ENCODE peak calls at places on chromosomes 6 and 20, in five cellular contexts. K is cardiac muscle cell; Y is tibial artery; B is MM.1S; H is naive thymus-derived CD4-positive, alpha-beta T cell. D is an unnamed sample. For H3K27me3, the result is how much of the 10 kb centered on the place peaks cover.

GRCh38 chr6:36947570-36948351 is 6.8 kb upstream of the PI16 start:
- DNase-seq in H (no peak), Y (no peak), K (no peak), B (no peak), D (no peak)

GRCh38 chr6:14224359-14225103 is 107.0 kb downstream of the CD83 start:
- DNase-seq in H (no peak), K (no peak), Y (no peak), B (no peak), D (no peak)

GRCh38 chr20:59149678-59150504 is 13.7 kb upstream of the ZNF831 start:
- DNase-seq in K (no peak), B (no peak), H (peak), Y (no peak), D (peak)

GRCh38 chr6:125107896-125108295 is 45.7 kb upstream of the TPD52L1 start:
- DNase-seq in K (no peak), Y (no peak), H (no peak), B (no peak), D (no peak)

GRCh38 chr20:50821994-50822393 is 27.1 kb downstream of the BCAS4 start:
- DNase-seq in K (no peak), H (no peak), B (no peak), Y (no peak), D (no peak)

GRCh38 chr20:49281059-49281912 is 3.4 kb upstream of the ZNFX1 start:
- DNase-seq in B (no peak), H (no peak), Y (no peak), K (peak), D (peak)

GRCh38 chr20:8431538-8432434 is 299.7 kb downstream of the PLCB1 start:
- DNase-seq in Y (no peak), H (no peak), K (peak), B (no peak), D (peak)

GRCh38 chr20:10536531-10536930 is 101.4 kb downstream of the SLX4IP start:
- DNase-seq in B (peak), K (peak), Y (no peak), H (no peak), D (peak)

GRCh38 chr6:33794910-33795615 is 6.1 kb upstream of the LEMD2 start:
- DNase-seq in H (no peak), Y (no peak), B (no peak), K (no peak), D (peak)

GRCh38 chr6:108576724-108577123 is 16.0 kb downstream of the FOXO3 start:
- DNase-seq in H (no peak), Y (no peak), K (peak), B (peak), D (no peak)

GRCh38 chr6:29841030-29841429 is 13.4 kb downstream of the HLA-G start:
- DNase-seq in Y (no peak), K (no peak), H (no peak), B (no peak), D (no peak)

GRCh38 chr6:29845405-29846006 is 17.9 kb downstream of the HLA-G start:
- DNase-seq in K (no peak), H (peak), B (no peak), Y (no peak), D (peak)

GRCh38 chr6:29834564-29835436 is 7.2 kb downstream of the HLA-G start:
- DNase-seq in K (peak), Y (no peak), H (peak), B (no peak), D (no peak)

GRCh38 chr6:29839917-29840316 is 12.3 kb downstream of the HLA-G start:
- DNase-seq in Y (no peak), H (no peak), B (no peak), K (no peak), D (no peak)
- H3K4me3 ChIP-seq in Y (no peak), H (no peak), B (no peak), K (no peak), D (no peak)

GRCh38 chr6:159174263-159174974 is 5.2 kb downstream of the FNDC1 start:
- DNase-seq in K (peak), Y (peak), H (peak), B (peak), D (peak)
- H3K27me3 ChIP-seq in K (half or more), Y (under half), H (under half), B (under half), D (under half)

GRCh38 chr6:140043762-140044378 is 669.4 kb upstream of the CITED2 start:
- DNase-seq in B (no peak), H (no peak), Y (no peak), K (no peak), D (no peak)

GRCh38 chr6:140045116-140045515 is 670.7 kb upstream of the CITED2 start:
- DNase-seq in B (no peak), K (no peak), H (no peak), Y (no peak), D (no peak)

GRCh38 chr6:140043357-140043756 is 668.9 kb upstream of the CITED2 start:
- DNase-seq in B (no peak), Y (no peak), H (no peak), K (peak), D (peak)

GRCh38 chr6:140046030-140046632 is 671.7 kb upstream of the CITED2 start:
- DNase-seq in H (no peak), K (no peak), Y (no peak), B (no peak), D (no peak)

GRCh38 chr6:140044626-140045025 is 670.2 kb upstream of the CITED2 start:
- DNase-seq in H (no peak), Y (no peak), K (no peak), B (no peak), D (no peak)
- H3K27ac ChIP-seq in H (no peak), Y (no peak), K (no peak), B (no peak), D (no peak)

DNA sequence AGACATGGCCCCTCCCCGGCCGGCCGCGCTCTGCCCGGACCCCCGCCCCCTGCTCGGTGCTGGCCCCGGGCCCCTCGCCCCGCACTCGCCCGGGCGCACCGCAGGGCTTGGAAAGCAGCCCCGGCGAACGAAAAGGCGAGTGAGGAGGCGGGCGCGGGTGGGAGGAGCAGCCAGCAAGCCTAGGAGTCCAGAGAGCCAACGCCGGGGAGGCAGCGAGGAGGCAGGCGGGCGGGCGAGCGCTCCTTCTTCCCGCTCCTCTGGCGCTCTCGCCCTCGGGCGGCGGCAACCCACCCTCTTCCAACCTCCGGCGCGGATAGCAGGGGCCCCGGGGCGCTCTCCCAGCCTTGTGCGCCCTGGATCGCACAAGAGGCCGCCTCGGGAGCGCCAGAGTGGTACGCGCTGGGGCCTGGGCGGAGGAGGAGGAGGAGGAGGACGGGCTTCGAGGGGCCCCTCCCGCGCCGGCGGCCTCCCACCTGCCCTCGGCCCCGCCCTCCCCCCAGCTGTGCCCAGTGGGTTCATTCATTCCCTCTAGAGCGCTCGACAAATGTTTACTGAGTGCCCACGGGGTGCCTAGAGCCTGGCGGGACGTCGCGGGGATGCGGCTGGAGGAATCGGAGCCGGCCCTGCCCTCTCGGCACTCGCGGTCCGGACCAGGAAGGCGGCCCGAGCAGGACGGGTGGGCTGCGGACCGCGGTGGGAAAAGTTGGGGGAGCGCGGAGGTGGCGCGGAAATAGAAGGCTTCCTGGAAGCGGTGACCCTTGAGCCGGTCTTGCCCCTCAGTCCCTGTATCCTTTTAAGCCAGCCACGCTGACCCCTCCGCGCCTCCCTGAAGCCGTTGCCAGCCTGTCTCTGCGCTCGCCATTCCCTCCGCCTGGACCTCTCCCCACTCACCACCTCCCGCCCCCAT is at the start of gene BMP7:
- DNase-seq in Y (no peak), B (no peak), H (no peak), K (no peak), D (no peak)
- H3K4me3 ChIP-seq in Y (no peak), B (no peak), H (no peak), K (peak), D (no peak)

GRCh38 chr20:61256365-61256764 is 4.3 kb downstream of the CDH4 start:
- DNase-seq in H (no peak), K (no peak), Y (no peak), B (no peak), D (no peak)
- H3K27me3 ChIP-seq in H (under half), K (under half), Y (under half), B (under half), D (under half)

D was measured in small intestine.